ENCODE peak calls at places on chromosomes 2 and 18, in six cellular contexts. H is stomach, S is IMR-90, I is Peyer's patch, E is neural progenitor cell, C is sigmoid colon. Z is an unnamed sample.

GRCh38 chr2:30262716-30263309 is 31.5 kb downstream of the LBH start:
- DNase-seq in I (no peak), H (no peak), E (no peak), C (no peak), S (no peak), Z (no peak)

GRCh38 chr2:197599285-197599965 is 76.0 kb downstream of the RFTN2 start:
- DNase-seq in C (no peak), S (peak; percentile 56), E (peak; percentile 16), I (no peak), H (no peak), Z (no peak)

GRCh38 chr2:101770672-101771071 is 73.2 kb downstream of the MAP4K4 start:
- DNase-seq in C (no peak), S (peak; percentile 62), I (peak; percentile 75), E (peak; percentile 69), H (no peak), Z (no peak)

GRCh38 chr2:173451137-173451536 is 96.5 kb downstream of the CDCA7 start:
- DNase-seq in E (no peak), S (no peak), H (no peak), I (peak; percentile 62), C (no peak), Z (no peak)

GRCh38 chr2:230955163-230955779 is 30.2 kb upstream of the GPR55 start:
- DNase-seq in I (no peak), H (no peak), C (no peak), S (no peak), E (no peak), Z (no peak)

GRCh38 chr2:215796160-215796559 is 217.2 kb downstream of the MREG start:
- DNase-seq in S (peak; percentile 66), C (no peak), H (peak; percentile 31), I (no peak), E (no peak), Z (no peak)

GRCh38 chr18:13256444-13257305 is 38.1 kb downstream of the LDLRAD4 start:
- DNase-seq in I (peak; percentile 25), C (no peak), E (peak; percentile 67), S (no peak), H (no peak), Z (no peak)

GRCh38 chr2:62800618-62801017 is 95.1 kb downstream of the EHBP1 start:
- DNase-seq in S (no peak), H (no peak), I (no peak), C (no peak), E (no peak), Z (no peak)

GRCh38 chr18:60962629-60963028 is 370.6 kb upstream of the CDH20 start:
- DNase-seq in H (no peak), S (no peak), C (no peak), E (no peak), I (no peak), Z (no peak)

GRCh38 chr2:240236217-240237111 is 96.0 kb upstream of the OTOS start:
- DNase-seq in C (peak; percentile 66), S (no peak), H (no peak), I (peak; percentile 46), E (peak; percentile 32), Z (no peak)

GRCh38 chr2:138537170-138537915 is 35.8 kb downstream of the SPOPL start:
- DNase-seq in C (no peak), H (no peak), I (no peak), E (no peak), S (no peak), Z (no peak)

GRCh38 chr2:145123606-145124005 is 603.7 kb upstream of the ZEB2 start:
- DNase-seq in E (no peak), C (no peak), I (no peak), S (peak; percentile 33), H (peak; percentile 26), Z (no peak)

GRCh38 chr2:44342854-44343253 is 18.4 kb downstream of the PREPL start:
- DNase-seq in I (no peak), C (no peak), E (peak; percentile 39), H (no peak), S (peak; percentile 7), Z (no peak)

GRCh38 chr2:233270366-233270765 is 18.9 kb downstream of the ATG16L1 start:
- DNase-seq in S (no peak), I (no peak), E (no peak), C (no peak), H (no peak), Z (no peak)
- H3K36me3 ChIP-seq in S (peaks cover 53% of the 10 kb centered on the region), I (no peaks in the 10 kb centered on the region), E (peaks cover 8% of the 10 kb centered on the region), C (peaks cover 99% of the 10 kb centered on the region), H (peaks cover 100% of the 10 kb centered on the region), Z (peaks cover 100% of the 10 kb centered on the region)

DNA sequence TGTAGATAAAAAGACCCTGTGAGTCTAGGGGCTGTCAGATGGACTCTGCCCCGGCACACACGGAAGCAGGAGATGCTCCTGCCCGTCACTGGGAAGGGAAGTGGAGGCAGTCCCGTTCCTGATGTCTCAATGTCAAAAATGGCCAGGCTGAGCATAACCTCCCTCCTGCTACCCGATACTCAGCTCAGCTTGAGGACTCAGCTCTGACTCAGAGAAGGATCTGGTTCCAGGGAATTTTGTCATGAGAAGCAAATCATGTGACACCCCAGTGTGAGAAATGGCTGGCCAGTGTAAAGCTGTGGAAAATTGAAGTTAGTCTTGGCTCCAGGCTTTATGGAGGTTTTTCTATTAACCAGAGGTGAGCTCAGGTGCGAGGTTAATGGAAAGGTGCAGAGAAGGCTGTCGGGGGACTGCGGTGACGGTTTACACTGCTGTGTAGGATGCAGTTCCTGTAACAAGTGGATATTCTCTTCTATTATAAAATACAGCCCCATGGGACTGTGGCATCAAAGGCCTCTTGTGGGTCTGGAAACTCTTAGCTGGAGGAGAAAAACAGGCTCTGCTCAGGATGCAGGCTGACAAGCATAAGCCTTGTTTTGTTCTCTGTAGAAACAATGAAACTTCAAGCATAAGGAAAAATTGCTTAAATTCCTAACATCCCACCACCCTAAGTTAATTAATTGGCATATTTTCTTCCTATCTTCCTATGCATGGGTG is 24.7 kb upstream of the AGAP1 start:
- DNase-seq in H (peak; percentile 36), S (peak; percentile 94), E (peak; percentile 27), I (no peak), C (peak; percentile 69), Z (no peak)
- H3K36me3 ChIP-seq in H (no peaks in the 10 kb centered on the region), S (no peaks in the 10 kb centered on the region), E (no peaks in the 10 kb centered on the region), I (no peaks in the 10 kb centered on the region), C (no peaks in the 10 kb centered on the region), Z (no peaks in the 10 kb centered on the region)

GRCh38 chr2:224836263-224836662 is 120.1 kb upstream of the CCDC195 start:
- DNase-seq in S (peak; percentile 48), C (no peak), I (no peak), E (no peak), H (no peak), Z (no peak)
- H3K36me3 ChIP-seq in S (peaks cover 2% of the 10 kb centered on the region), C (no peaks in the 10 kb centered on the region), I (no peaks in the 10 kb centered on the region), E (no peaks in the 10 kb centered on the region), H (peaks cover 6% of the 10 kb centered on the region), Z (peaks cover 59% of the 10 kb centered on the region)

GRCh38 chr2:28415715-28416114 is 23.1 kb downstream of the FOSL2 start:
- DNase-seq in H (no peak), C (no peak), E (no peak), I (no peak), S (no peak), Z (no peak)
- H3K36me3 ChIP-seq in H (peaks cover 64% of the 10 kb centered on the region), C (peaks cover 75% of the 10 kb centered on the region), E (no peaks in the 10 kb centered on the region), I (no peaks in the 10 kb centered on the region), S (peaks cover 68% of the 10 kb centered on the region), Z (peaks cover 45% of the 10 kb centered on the region)

DNA sequence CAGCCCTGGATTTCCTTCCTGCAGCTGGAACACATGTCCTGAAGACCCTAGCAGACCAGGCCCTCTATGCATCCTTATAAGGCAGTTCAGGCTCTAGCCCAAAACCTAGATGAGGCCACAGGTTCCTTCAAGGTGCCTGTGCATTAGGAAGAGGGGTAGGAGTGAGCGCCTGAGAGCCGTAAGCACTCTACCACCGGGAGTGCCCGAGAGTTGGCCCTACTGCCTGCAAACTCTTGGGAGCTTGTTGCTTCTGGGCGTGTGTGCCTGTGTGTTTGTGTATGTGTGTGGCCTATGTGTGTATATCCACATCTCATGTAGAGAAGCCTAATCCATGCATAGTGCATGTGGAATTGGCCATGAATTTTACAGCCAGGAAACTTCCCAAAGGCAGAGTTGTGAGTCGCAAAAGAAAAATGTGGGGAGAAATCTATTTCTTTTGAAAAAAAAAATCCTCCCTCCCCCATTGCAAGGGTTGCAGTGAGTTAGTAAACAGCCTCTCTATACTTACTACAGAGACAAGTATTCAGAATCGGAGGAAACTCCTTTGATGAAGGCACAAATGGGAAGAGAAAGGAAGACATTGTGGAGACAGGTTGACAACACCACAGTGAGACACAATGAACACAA is 96.8 kb downstream of the ADD2 start:
- DNase-seq in E (no peak), C (peak; percentile 24), I (no peak), H (no peak), S (no peak), Z (no peak)
- H3K36me3 ChIP-seq in E (no peaks in the 10 kb centered on the region), C (no peaks in the 10 kb centered on the region), I (no peaks in the 10 kb centered on the region), H (no peaks in the 10 kb centered on the region), S (no peaks in the 10 kb centered on the region), Z (no peaks in the 10 kb centered on the region)

GRCh38 chr2:36885605-36886004 is 80.7 kb downstream of the STRN start:
- DNase-seq in S (no peak), I (no peak), E (no peak), H (no peak), C (no peak), Z (no peak)

GRCh38 chr2:36892805-36893204 is 73.5 kb downstream of the STRN start:
- DNase-seq in E (no peak), H (peak; percentile 32), I (no peak), S (no peak), C (no peak), Z (no peak)

GRCh38 chr2:36886664-36887063 is 79.7 kb downstream of the STRN start:
- DNase-seq in C (no peak), H (no peak), S (peak; percentile 66), I (no peak), E (no peak), Z (no peak)

GRCh38 chr2:36889782-36890181 is 76.6 kb downstream of the STRN start:
- DNase-seq in I (no peak), H (no peak), S (peak; percentile 99), E (no peak), C (no peak), Z (no peak)
- H3K36me3 ChIP-seq in I (no peaks in the 10 kb centered on the region), H (peaks cover 14% of the 10 kb centered on the region), S (peaks cover 4% of the 10 kb centered on the region), E (peaks cover 5% of the 10 kb centered on the region), C (peaks cover 29% of the 10 kb centered on the region), Z (no peaks in the 10 kb centered on the region)

DNA sequence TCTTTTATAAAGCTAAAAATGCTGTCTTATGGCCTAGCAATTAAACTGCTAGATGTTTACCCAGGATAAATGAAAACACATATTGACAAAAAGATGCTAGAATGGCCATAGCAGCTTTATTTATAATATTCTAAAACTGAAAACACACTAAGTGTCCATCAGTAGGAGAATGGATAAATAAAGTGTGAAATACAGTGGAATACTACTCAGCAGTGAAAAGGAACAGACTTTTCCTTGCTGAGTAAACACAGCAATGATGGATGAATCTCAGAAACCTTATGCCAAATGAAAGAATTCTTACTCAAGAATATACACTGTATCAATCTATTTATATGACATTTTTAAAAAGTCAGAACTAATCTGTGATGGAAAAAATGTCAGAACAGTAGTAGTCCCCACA is 33.2 kb downstream of the DDX1 start:
- DNase-seq in S (no peak), E (no peak), H (no peak), C (no peak), I (no peak), Z (no peak)
- H3K36me3 ChIP-seq in S (peaks cover 27% of the 10 kb centered on the region), E (peaks cover 68% of the 10 kb centered on the region), H (peaks cover 87% of the 10 kb centered on the region), C (peaks cover 99% of the 10 kb centered on the region), I (no peaks in the 10 kb centered on the region), Z (peaks cover 15% of the 10 kb centered on the region)